ENCODE peak calls at places on chromosomes 4 and X, in eight cellular contexts. D, A, M, K, J, Z, E and Q are unnamed samples.

GRCh38 chr4:130524057-130524456 is 1428.1 kb downstream of the C4orf33 start:
- DNase-seq in D (no peak), A (no peak), M (no peak), K (no peak), J (no peak), Z (no peak), E (no peak), Q (no peak)

GRCh38 chr4:151415978-151416377 is 7.0 kb downstream of the FHIP1A start:
- DNase-seq in D (no peak), A (no peak), M (peak; percentile 55), K (peak; percentile 18), J (peak; percentile 76), Z (peak; percentile 78), E (no peak), Q (peak; percentile 81)

GRCh38 chr4:17511950-17512795 is at the start of gene QDPR:
- DNase-seq in D (peak; percentile 84), A (peak; percentile 90), M (peak; percentile 38), K (peak; percentile 61), J (peak; percentile 81), Z (peak; percentile 65), E (peak; percentile 86), Q (peak; percentile 91)

GRCh38 chr4:1534876-1535526 is 128.8 kb upstream of the NKX1-1 start:
- DNase-seq in D (no peak), A (no peak), M (no peak), K (no peak), J (no peak), Z (no peak), E (peak; percentile 9), Q (no peak)

GRCh38 chr4:100042711-100043110 is 92.6 kb upstream of the H2AZ1 start:
- DNase-seq in D (no peak), A (no peak), M (no peak), K (no peak), J (peak; percentile 21), Z (no peak), E (no peak), Q (no peak)

GRCh38 chr4:24517676-24518075 is 66.7 kb downstream of the DHX15 start:
- DNase-seq in D (no peak), A (no peak), M (no peak), K (no peak), J (no peak), Z (no peak), E (no peak), Q (no peak)

GRCh38 chr4:25727711-25728493 is 72.3 kb downstream of the SLC34A2 start:
- DNase-seq in D (no peak), A (no peak), M (no peak), K (no peak), J (no peak), Z (no peak), E (no peak), Q (no peak)

GRCh38 chr4:121252224-121252806 is 88.2 kb upstream of the TNIP3 start:
- DNase-seq in D (peak; percentile 39), A (peak; percentile 67), M (peak; percentile 53), K (peak; percentile 10), J (peak; percentile 72), Z (peak; percentile 66), E (peak; percentile 32), Q (peak; percentile 91)

GRCh38 chr4:117817316-117817715 is 217.0 kb upstream of the NDST3 start:
- DNase-seq in D (no peak), A (no peak), M (no peak), K (no peak), J (peak; percentile 15), Z (no peak), E (no peak), Q (no peak)

GRCh38 chrX:12950851-12951589 is 23.9 kb upstream of the TMSB4X start:
- DNase-seq in D (no peak), A (no peak), M (no peak), K (no peak), J (no peak), Z (no peak), E (no peak), Q (no peak)

GRCh38 chr4:10629394-10629793 is 55.2 kb downstream of the CLNK start:
- DNase-seq in D (no peak), A (no peak), M (no peak), K (no peak), J (no peak), Z (no peak), E (no peak), Q (no peak)

GRCh38 chr4:38128478-38129451 is 168.6 kb downstream of the PTTG2 start:
- DNase-seq in D (no peak), A (no peak), M (peak; percentile 72), K (no peak), J (peak; percentile 41), Z (peak; percentile 65), E (no peak), Q (no peak)

GRCh38 chr4:5460106-5460801 is 248.1 kb downstream of the EVC2 start:
- DNase-seq in D (no peak), A (peak; percentile 47), M (peak; percentile 8), K (no peak), J (peak; percentile 47), Z (peak; percentile 21), E (peak; percentile 23), Q (peak; percentile 63)

GRCh38 chrX:121103381-121103780 is 56.0 kb downstream of the GLUD2 start:
- DNase-seq in D (no peak), A (no peak), M (peak; percentile 8), K (no peak), J (no peak), Z (no peak), E (no peak), Q (peak; percentile 3)

GRCh38 chr4:106287353-106287969 is 28.5 kb downstream of the TBCK start:
- DNase-seq in D (no peak), A (no peak), M (peak; percentile 76), K (peak; percentile 8), J (peak; percentile 83), Z (peak; percentile 92), E (no peak), Q (peak; percentile 79)

GRCh38 chr4:104971458-104971857 is 175.2 kb upstream of the TET2 start:
- DNase-seq in D (no peak), A (no peak), M (no peak), K (no peak), J (no peak), Z (no peak), E (no peak), Q (no peak)

GRCh38 chr4:72983706-72984105 is 85.8 kb downstream of the COX18 start:
- DNase-seq in D (no peak), A (no peak), M (no peak), K (no peak), J (no peak), Z (no peak), E (no peak), Q (no peak)

GRCh38 chr4:53987761-53988171 is 76.6 kb downstream of the CHIC2 start:
- DNase-seq in D (no peak), A (no peak), M (peak; percentile 65), K (peak; percentile 29), J (peak; percentile 73), Z (peak; percentile 48), E (no peak), Q (peak; percentile 45)

GRCh38 chr4:98110214-98110613 is 33.1 kb downstream of the STPG2 start:
- DNase-seq in D (no peak), A (no peak), M (no peak), K (no peak), J (no peak), Z (no peak), E (no peak), Q (no peak)

GRCh38 chrX:39930777-39931553 is 166.8 kb downstream of the BCOR start:
- DNase-seq in D (no peak), A (no peak), M (no peak), K (no peak), J (no peak), Z (no peak), E (no peak), Q (no peak)

GRCh38 chr4:21205821-21206531 is 505.7 kb downstream of the PACRGL start:
- DNase-seq in D (no peak), A (no peak), M (no peak), K (no peak), J (no peak), Z (no peak), E (no peak), Q (no peak)

GRCh38 chr4:55468724-55469123 is 73.0 kb downstream of the TMEM165 start:
- DNase-seq in D (no peak), A (no peak), M (no peak), K (no peak), J (peak; percentile 73), Z (peak; percentile 45), E (no peak), Q (peak; percentile 36)

GRCh38 chr4:186724861-186725419 is 1.3 kb upstream of the FAT1 start:
- DNase-seq in D (no peak), A (no peak), M (no peak), K (no peak), J (peak; percentile 61), Z (peak; percentile 34), E (no peak), Q (peak; percentile 50)

GRCh38 chr4:89064848-89065247 is 7.9 kb upstream of the FAM13A start:
- DNase-seq in D (no peak), A (no peak), M (peak; percentile 11), K (no peak), J (peak; percentile 59), Z (peak; percentile 36), E (no peak), Q (peak; percentile 29)

GRCh38 chr4:16119981-16120380 is 36.2 kb upstream of the PROM1 start:
- DNase-seq in D (no peak), A (no peak), M (no peak), K (no peak), J (no peak), Z (no peak), E (no peak), Q (no peak)

GRCh38 chrX:111270339-111270738 is at the start of gene CAPN6:
- DNase-seq in D (no peak), A (no peak), M (peak; percentile 4), K (no peak), J (peak; percentile 0), Z (peak; percentile 20), E (no peak), Q (peak; percentile 19)

GRCh38 chrX:31320740-31321139 is 248.9 kb upstream of the FTHL17 start:
- DNase-seq in D (no peak), A (no peak), M (no peak), K (no peak), J (no peak), Z (no peak), E (no peak), Q (no peak)

GRCh38 chrX:49761481-49761880 is 65.7 kb upstream of the PAGE1 start:
- DNase-seq in D (no peak), A (no peak), M (no peak), K (no peak), J (peak; percentile 10), Z (peak; percentile 4), E (no peak), Q (peak; percentile 20)

GRCh38 chrX:65838674-65839073 is 171.2 kb downstream of the MSN start:
- DNase-seq in D (no peak), A (no peak), M (no peak), K (no peak), J (no peak), Z (no peak), E (no peak), Q (no peak)

GRCh38 chr4:158121203-158121586 is 51.6 kb downstream of the GASK1B start:
- DNase-seq in D (no peak), A (no peak), M (peak; percentile 94), K (peak; percentile 72), J (peak; percentile 87), Z (peak; percentile 99), E (no peak), Q (peak; percentile 97)

GRCh38 chr4:108169639-108170038 is 907 bp upstream of the LEF1 start:
- DNase-seq in D (no peak), A (no peak), M (no peak), K (no peak), J (no peak), Z (no peak), E (no peak), Q (no peak)

GRCh38 chr4:148530114-148530513 is 87.9 kb upstream of the NR3C2 start:
- DNase-seq in D (no peak), A (no peak), M (peak; percentile 6), K (no peak), J (no peak), Z (no peak), E (no peak), Q (no peak)

GRCh38 chr4:153750197-153750817 is 9.5 kb downstream of the RNF175 start:
- DNase-seq in D (peak; percentile 49), A (peak; percentile 77), M (peak; percentile 65), K (peak; percentile 64), J (peak; percentile 72), Z (peak; percentile 65), E (no peak), Q (peak; percentile 95)